ENCODE peak calls at places on chromosomes 2 and 18, in seven cellular contexts. A is neural progenitor cell; R is adrenal gland; C is CD8-positive, alpha-beta T cell; F is astrocyte; J is colonic mucosa; D is NT2/D1. I is an unnamed sample.

GRCh38 chr2:54271843-54272600 is 16.0 kb upstream of the TSPYL6 start:
- DNase-seq in A (no peak), R (peak; percentile 12), C (no peak), F (no peak), J (no peak), D (no peak), I (no peak)

GRCh38 chr2:113281920-113282746 is 3.4 kb upstream of the PAX8 start:
- DNase-seq in A (no peak), R (no peak), C (no peak), F (peak; percentile 86), J (no peak), D (no peak), I (no peak)

GRCh38 chr2:150619607-150620330 is 132.3 kb upstream of the RND3 start:
- DNase-seq in A (no peak), R (peak; percentile 63), C (no peak), F (peak; percentile 77), J (no peak), D (no peak), I (no peak)

GRCh38 chr2:70984576-70985282 is 6.3 kb downstream of the ANKRD53 start:
- DNase-seq in A (peak; percentile 78), R (peak; percentile 78), C (peak; percentile 67), F (no peak), J (peak; percentile 69), D (no peak), I (peak; percentile 54)

GRCh38 chr2:15084826-15085489 is 452.4 kb downstream of the LRATD1 start:
- DNase-seq in A (no peak), R (no peak), C (no peak), F (no peak), J (no peak), D (no peak), I (no peak)

GRCh38 chr2:32977228-32977758 is 30.5 kb downstream of the LTBP1 start:
- DNase-seq in A (no peak), R (peak; percentile 38), C (no peak), F (no peak), J (peak; percentile 97), D (no peak), I (peak; percentile 86)

GRCh38 chr2:30074023-30074422 is 72.8 kb upstream of the YPEL5 start:
- DNase-seq in A (no peak), R (no peak), C (no peak), F (no peak), J (no peak), D (no peak), I (no peak)

GRCh38 chr2:189267491-189267890 is 87.9 kb upstream of the COL5A2 start:
- DNase-seq in A (no peak), R (no peak), C (no peak), F (no peak), J (no peak), D (no peak), I (no peak)

GRCh38 chr18:45521777-45522176 is 93.5 kb upstream of the SLC14A2 start:
- DNase-seq in A (no peak), R (peak; percentile 41), C (no peak), F (peak; percentile 72), J (no peak), D (no peak), I (no peak)

GRCh38 chr18:5890606-5891360 is 4.5 kb downstream of the TMEM200C start:
- DNase-seq in A (peak; percentile 84), R (peak; percentile 64), C (no peak), F (peak; percentile 8), J (peak; percentile 29), D (no peak), I (peak; percentile 29)

GRCh38 chr18:49521251-49521650 is 34.2 kb upstream of the C18orf32 start:
- DNase-seq in A (peak; percentile 76), R (no peak), C (no peak), F (no peak), J (no peak), D (no peak), I (no peak)

GRCh38 chr2:150125708-150126107 is 361.8 kb downstream of the RND3 start:
- DNase-seq in A (peak; percentile 35), R (no peak), C (no peak), F (peak; percentile 86), J (no peak), D (no peak), I (no peak)

GRCh38 chr2:206804326-206804725 is 38.9 kb downstream of the FASTKD2 start:
- DNase-seq in A (no peak), R (no peak), C (no peak), F (peak; percentile 4), J (no peak), D (no peak), I (no peak)

GRCh38 chr18:35581555-35582309 is at the start of gene GALNT1:
- DNase-seq in A (peak; percentile 62), R (peak; percentile 21), C (peak; percentile 2), F (no peak), J (peak; percentile 37), D (no peak), I (peak; percentile 37)

GRCh38 chr2:231386446-231386845 is 9.1 kb upstream of the B3GNT7 start:
- DNase-seq in A (no peak), R (no peak), C (no peak), F (peak; percentile 88), J (no peak), D (no peak), I (no peak)

GRCh38 chr2:205002390-205002789 is 457.1 kb downstream of the PARD3B start:
- DNase-seq in A (no peak), R (no peak), C (no peak), F (no peak), J (no peak), D (no peak), I (no peak)

GRCh38 chr2:96642564-96643350 is at the start of gene FER1L5:
- DNase-seq in A (peak; percentile 88), R (no peak), C (no peak), F (peak; percentile 64), J (no peak), D (peak; percentile 68), I (no peak)

GRCh38 chr2:73075477-73076373 is 4.2 kb upstream of the SFXN5 start:
- DNase-seq in A (no peak), R (peak; percentile 69), C (no peak), F (peak; percentile 38), J (no peak), D (no peak), I (peak; percentile 54)

GRCh38 chr2:240594511-240595380 is 8.2 kb downstream of the CAPN10 start:
- DNase-seq in A (no peak), R (no peak), C (no peak), F (no peak), J (no peak), D (no peak), I (peak; percentile 18)

GRCh38 chr2:240593703-240594451 is 7.3 kb downstream of the CAPN10 start:
- DNase-seq in A (no peak), R (no peak), C (no peak), F (no peak), J (no peak), D (no peak), I (peak; percentile 76)

GRCh38 chr2:240591226-240591625 is 4.7 kb downstream of the CAPN10 start:
- DNase-seq in A (no peak), R (no peak), C (no peak), F (peak; percentile 41), J (no peak), D (no peak), I (no peak)

GRCh38 chr2:240591784-240592183 is 5.2 kb downstream of the CAPN10 start:
- DNase-seq in A (no peak), R (no peak), C (no peak), F (no peak), J (no peak), D (no peak), I (no peak)

GRCh38 chr2:240593026-240593702 is 6.6 kb downstream of the CAPN10 start:
- DNase-seq in A (no peak), R (no peak), C (no peak), F (no peak), J (no peak), D (no peak), I (peak; percentile 54)
- H3K36me3 ChIP-seq in A (no peaks in the 10 kb centered on the region), R (peaks cover 26% of the 10 kb centered on the region), C (peaks cover 16% of the 10 kb centered on the region), F (peaks cover 4% of the 10 kb centered on the region), J (peaks cover 6% of the 10 kb centered on the region), D (peaks cover 81% of the 10 kb centered on the region), I (peaks cover 54% of the 10 kb centered on the region)

GRCh38 chr2:233034-233433 is 30.8 kb downstream of the SH3YL1 start:
- DNase-seq in A (no peak), R (no peak), C (no peak), F (no peak), J (no peak), D (peak; percentile 83), I (no peak)
- H3K36me3 ChIP-seq in A (no peaks in the 10 kb centered on the region), R (peaks cover 7% of the 10 kb centered on the region), C (peaks cover 19% of the 10 kb centered on the region), F (no peaks in the 10 kb centered on the region), J (no peaks in the 10 kb centered on the region), D (no peaks in the 10 kb centered on the region), I (peaks cover 37% of the 10 kb centered on the region)

GRCh38 chr2:233153146-233153798 is 93.1 kb downstream of the INPP5D start:
- DNase-seq in A (no peak), R (no peak), C (no peak), F (no peak), J (no peak), D (no peak), I (no peak)
- H3K36me3 ChIP-seq in A (no peaks in the 10 kb centered on the region), R (no peaks in the 10 kb centered on the region), C (peaks cover 46% of the 10 kb centered on the region), F (no peaks in the 10 kb centered on the region), J (no peaks in the 10 kb centered on the region), D (no peaks in the 10 kb centered on the region), I (no peaks in the 10 kb centered on the region)

GRCh38 chr2:105935048-105935447 is 190.3 kb downstream of the NCK2 start:
- DNase-seq in A (no peak), R (no peak), C (no peak), F (no peak), J (no peak), D (no peak), I (no peak)
- H3K36me3 ChIP-seq in A (no peaks in the 10 kb centered on the region), R (no peaks in the 10 kb centered on the region), C (no peaks in the 10 kb centered on the region), F (no peaks in the 10 kb centered on the region), J (no peaks in the 10 kb centered on the region), D (no peaks in the 10 kb centered on the region), I (no peaks in the 10 kb centered on the region)